ENCODE peak calls at places on chromosomes 5 and 9, in five cellular contexts. C is heart right ventricle; R is CD8-positive, alpha-beta T cell; M is aorta; L is IMR-90. N is an unnamed sample.

GRCh38 chr5:20276061-20276958 is 288.3 kb upstream of the CDH18 start:
- DNase-seq in C (no peak), R (no peak), M (no peak), L (peak; percentile 84), N (no peak)

GRCh38 chr5:118195215-118195614 is 793.1 kb downstream of the DTWD2 start:
- DNase-seq in C (no peak), R (no peak), M (no peak), L (no peak), N (no peak)

GRCh38 chr9:76658510-76659231 is 105.6 kb upstream of the PCA3 start:
- DNase-seq in C (no peak), R (no peak), M (no peak), L (peak; percentile 76), N (no peak)

GRCh38 chr5:33370135-33370472 is 70.7 kb upstream of the TARS1 start:
- DNase-seq in C (no peak), R (no peak), M (no peak), L (peak; percentile 99), N (no peak)

GRCh38 chr5:39409036-39409435 is 15.7 kb downstream of the DAB2 start:
- DNase-seq in C (no peak), R (no peak), M (no peak), L (no peak), N (no peak)

GRCh38 chr9:110246214-110246613 is 10.1 kb downstream of the TXN start:
- DNase-seq in C (no peak), R (no peak), M (no peak), L (no peak), N (no peak)

GRCh38 chr9:79300153-79300552 is 271.6 kb upstream of the TLE4 start:
- DNase-seq in C (no peak), R (no peak), M (no peak), L (no peak), N (no peak)

GRCh38 chr5:107331882-107332281 is 338.9 kb downstream of the EFNA5 start:
- DNase-seq in C (no peak), R (no peak), M (no peak), L (no peak), N (no peak)

GRCh38 chr5:96565843-96566242 is 96.3 kb upstream of the CAST start:
- DNase-seq in C (no peak), R (no peak), M (no peak), L (peak; percentile 90), N (no peak)

GRCh38 chr5:172403191-172403794 is 51.0 kb downstream of the SH3PXD2B start:
- DNase-seq in C (peak; percentile 91), R (no peak), M (peak; percentile 85), L (peak; percentile 67), N (peak; percentile 81)

GRCh38 chr9:81083062-81083461 is 606.3 kb downstream of the TLE1 start:
- DNase-seq in C (no peak), R (no peak), M (no peak), L (peak; percentile 40), N (no peak)

GRCh38 chr5:135821061-135821781 is 13.2 kb upstream of the SLC25A48 start:
- DNase-seq in C (no peak), R (no peak), M (peak; percentile 64), L (no peak), N (no peak)

GRCh38 chr9:31119882-31120481 is 1264.5 kb upstream of the ACO1 start:
- DNase-seq in C (peak; percentile 5), R (peak; percentile 31), M (no peak), L (no peak), N (no peak)

GRCh38 chr9:89342948-89343347 is 24.6 kb downstream of the SECISBP2 start:
- DNase-seq in C (no peak), R (no peak), M (no peak), L (peak; percentile 26), N (no peak)

GRCh38 chr9:131473198-131473885 is 29.4 kb upstream of the POMT1 start:
- DNase-seq in C (no peak), R (no peak), M (peak; percentile 62), L (no peak), N (no peak)

GRCh38 chr9:77766587-77766986 is 118.5 kb upstream of the GNA14 start:
- DNase-seq in C (no peak), R (no peak), M (no peak), L (no peak), N (no peak)

GRCh38 chr5:107104774-107105050 is 566.0 kb downstream of the EFNA5 start:
- DNase-seq in C (peak; percentile 16), R (no peak), M (no peak), L (no peak), N (no peak)

GRCh38 chr5:30548580-30549305 is 644.7 kb upstream of the CDH6 start:
- DNase-seq in C (no peak), R (no peak), M (no peak), L (no peak), N (no peak)

DNA sequence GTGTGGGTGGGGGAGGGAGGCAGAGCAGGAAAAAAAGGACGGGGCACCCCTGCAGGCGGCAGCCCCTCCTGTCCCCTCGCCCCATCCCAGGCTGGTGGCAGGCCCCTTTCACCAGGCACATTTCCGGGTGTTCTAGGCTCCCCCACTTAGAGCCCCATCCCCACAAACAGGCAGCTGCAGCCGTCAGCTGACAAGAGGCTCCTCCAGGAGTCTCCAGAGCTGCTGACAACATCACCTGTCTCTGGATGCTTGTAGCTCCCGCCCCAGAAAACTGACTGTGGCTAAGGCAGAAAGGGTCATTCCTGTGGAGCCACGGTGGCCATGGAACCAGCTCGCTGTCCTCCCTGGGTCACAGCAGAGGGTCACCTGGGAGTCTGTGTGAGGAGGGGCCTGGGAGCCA is 50.8 kb downstream of the HMCN2 start:
- DNase-seq in C (no peak), R (no peak), M (no peak), L (no peak), N (no peak)
- H3K4me1 ChIP-seq in C (no peaks in the 10 kb centered on the region), R (no peaks in the 10 kb centered on the region), M (no peaks in the 10 kb centered on the region), L (no peaks in the 10 kb centered on the region), N (peaks cover 28% of the 10 kb centered on the region)

DNA sequence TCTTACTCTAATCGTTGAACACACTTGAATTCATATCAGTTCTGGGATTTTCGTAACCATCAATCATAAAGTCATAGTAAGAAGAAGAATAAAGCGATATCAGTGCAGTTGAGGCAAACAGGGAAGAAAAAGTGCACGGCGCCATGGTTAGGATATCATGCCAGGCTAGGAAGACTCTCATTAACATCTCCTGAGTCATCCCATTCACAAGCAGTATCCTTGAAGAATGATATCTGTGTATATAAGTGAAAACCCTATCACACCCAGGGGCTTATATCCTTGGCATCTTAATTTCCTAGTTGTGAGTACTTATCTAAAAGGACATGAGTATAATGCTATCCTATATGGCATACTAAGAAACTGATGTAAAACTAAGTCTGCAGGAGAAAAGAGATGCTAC is 38.6 kb downstream of the NFIB start:
- DNase-seq in C (no peak), R (no peak), M (no peak), L (no peak), N (no peak)
- H3K4me1 ChIP-seq in C (peaks cover 22% of the 10 kb centered on the region), R (no peaks in the 10 kb centered on the region), M (peaks cover 28% of the 10 kb centered on the region), L (peaks cover 4% of the 10 kb centered on the region), N (peaks cover 100% of the 10 kb centered on the region)

DNA sequence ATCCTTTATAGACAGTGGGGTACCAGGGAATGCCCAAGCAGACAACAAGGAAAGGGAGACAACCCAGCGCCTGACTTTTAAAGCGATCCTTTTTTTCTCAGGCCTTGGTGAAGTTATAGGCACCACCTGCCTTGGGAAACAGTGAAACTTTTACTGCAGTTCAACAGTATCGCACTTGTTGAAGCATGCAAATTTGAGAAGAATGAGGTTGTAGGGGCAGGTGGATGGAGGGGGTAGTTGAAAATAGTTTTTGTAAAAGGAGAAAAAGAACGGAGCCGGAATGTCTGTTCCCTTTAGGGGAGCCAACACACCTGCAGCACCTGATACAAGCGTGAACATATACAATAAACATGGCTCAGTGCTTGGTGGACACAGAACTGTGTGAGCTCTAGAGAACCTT is 190.2 kb upstream of the NR3C1 start:
- DNase-seq in C (no peak), R (no peak), M (no peak), L (no peak), N (no peak)
- H3K4me1 ChIP-seq in C (no peaks in the 10 kb centered on the region), R (no peaks in the 10 kb centered on the region), M (no peaks in the 10 kb centered on the region), L (peaks cover 15% of the 10 kb centered on the region), N (peaks cover 3% of the 10 kb centered on the region)

DNA sequence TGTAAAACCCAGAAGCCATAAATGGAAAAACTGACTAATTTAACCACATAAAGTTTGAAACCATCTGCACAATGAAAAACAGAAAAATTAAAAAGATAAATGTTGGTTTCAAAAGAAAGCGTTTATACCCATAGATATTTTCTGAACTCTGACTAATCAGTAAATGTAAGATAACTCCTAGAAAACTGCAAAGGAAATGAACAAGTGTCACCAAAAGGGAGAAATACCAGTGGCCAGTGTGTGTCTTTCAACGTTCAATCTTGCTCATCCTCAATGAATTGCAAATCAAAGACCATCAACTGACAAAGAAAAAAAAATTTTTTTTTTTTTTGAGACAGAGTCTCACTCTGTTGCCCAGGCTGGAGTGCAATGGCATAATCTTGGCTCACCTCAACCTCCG is 180.1 kb downstream of the SYK start:
- DNase-seq in C (no peak), R (no peak), M (no peak), L (no peak), N (no peak)
- H3K4me1 ChIP-seq in C (no peaks in the 10 kb centered on the region), R (no peaks in the 10 kb centered on the region), M (no peaks in the 10 kb centered on the region), L (peaks cover 4% of the 10 kb centered on the region), N (no peaks in the 10 kb centered on the region)

GRCh38 chr5:142133382-142134206 is 25.0 kb downstream of the NDFIP1 start:
- DNase-seq in C (no peak), R (no peak), M (no peak), L (no peak), N (no peak)
- H3K4me1 ChIP-seq in C (no peaks in the 10 kb centered on the region), R (peaks cover 54% of the 10 kb centered on the region), M (peaks cover 2% of the 10 kb centered on the region), L (peaks cover 2% of the 10 kb centered on the region), N (peaks cover 25% of the 10 kb centered on the region)

GRCh38 chr9:34665109-34665380 is 2.6 kb upstream of the CCL27 start:
- DNase-seq in C (no peak), R (no peak), M (no peak), L (no peak), N (no peak)

GRCh38 chr9:34671307-34671706 is 8.8 kb upstream of the CCL27 start:
- DNase-seq in C (no peak), R (no peak), M (no peak), L (no peak), N (no peak)

GRCh38 chr9:34665381-34666250 is 3.2 kb upstream of the CCL27 start:
- DNase-seq in C (peak; percentile 96), R (peak; percentile 93), M (peak; percentile 98), L (peak; percentile 95), N (peak; percentile 94)

GRCh38 chr9:34674440-34674839 is 12.0 kb upstream of the CCL27 start:
- DNase-seq in C (no peak), R (no peak), M (no peak), L (no peak), N (no peak)

GRCh38 chr9:34669809-34670562 is 7.5 kb upstream of the CCL27 start:
- DNase-seq in C (no peak), R (no peak), M (no peak), L (no peak), N (no peak)
- H3K4me1 ChIP-seq in C (no peaks in the 10 kb centered on the region), R (peaks cover 9% of the 10 kb centered on the region), M (no peaks in the 10 kb centered on the region), L (no peaks in the 10 kb centered on the region), N (peaks cover 22% of the 10 kb centered on the region)

GRCh38 chr5:138565100-138565821 is 9.9 kb downstream of the HSPA9 start:
- DNase-seq in C (no peak), R (peak; percentile 52), M (no peak), L (no peak), N (no peak)
- H3K4me1 ChIP-seq in C (no peaks in the 10 kb centered on the region), R (peaks cover 45% of the 10 kb centered on the region), M (no peaks in the 10 kb centered on the region), L (peaks cover 2% of the 10 kb centered on the region), N (peaks cover 32% of the 10 kb centered on the region)

GRCh38 chr9:73745598-73745997 is 593.9 kb downstream of the ANXA1 start:
- DNase-seq in C (no peak), R (no peak), M (no peak), L (no peak), N (no peak)
- H3K4me1 ChIP-seq in C (no peaks in the 10 kb centered on the region), R (no peaks in the 10 kb centered on the region), M (no peaks in the 10 kb centered on the region), L (no peaks in the 10 kb centered on the region), N (no peaks in the 10 kb centered on the region)

N was measured in left ventricle myocardium inferior.